ENCODE peak calls at places on chromosomes 1 and 21, in nine cellular contexts. N, Z, L, J, O, S, A, K and Q are unnamed samples.

GRCh38 chr1:160836561-160836960 is 26.1 kb downstream of the CD244 start:
- DNase-seq in N (no peak), Z (no peak), L (no peak), J (no peak), O (no peak), S (no peak), A (no peak), K (no peak), Q (no peak)

GRCh38 chr1:218558411-218558810 is 213.3 kb downstream of the TGFB2 start:
- DNase-seq in N (no peak), Z (no peak), L (no peak), J (no peak), O (no peak), S (peak; percentile 22), A (no peak), K (no peak), Q (no peak)

GRCh38 chr1:47178665-47179022 is 11.2 kb downstream of the PDZK1IP1 start:
- DNase-seq in N (no peak), Z (no peak), L (no peak), J (no peak), O (no peak), S (no peak), A (no peak), K (no peak), Q (no peak)

GRCh38 chr1:226610671-226611070 is 62.1 kb downstream of the STUM start:
- DNase-seq in N (no peak), Z (no peak), L (no peak), J (no peak), O (no peak), S (no peak), A (no peak), K (no peak), Q (no peak)

GRCh38 chr1:151508721-151509292 is 2.4 kb upstream of the CGN start:
- DNase-seq in N (no peak), Z (no peak), L (no peak), J (peak; percentile 14), O (no peak), S (no peak), A (no peak), K (no peak), Q (no peak)

GRCh38 chr21:45460611-45461368 is 55.8 kb downstream of the COL18A1 start:
- DNase-seq in N (no peak), Z (no peak), L (peak; percentile 86), J (no peak), O (no peak), S (peak; percentile 86), A (peak; percentile 55), K (no peak), Q (no peak)

GRCh38 chr21:43191521-43191920 is 22.7 kb downstream of the CRYAA start:
- DNase-seq in N (peak; percentile 0), Z (no peak), L (no peak), J (no peak), O (peak; percentile 29), S (no peak), A (no peak), K (no peak), Q (peak; percentile 6)

GRCh38 chr1:31434979-31435378 is 22.0 kb downstream of the SERINC2 start:
- DNase-seq in N (no peak), Z (no peak), L (no peak), J (no peak), O (peak; percentile 43), S (no peak), A (no peak), K (no peak), Q (no peak)

GRCh38 chr1:43584203-43584602 is 53.5 kb downstream of the PTPRF start:
- DNase-seq in N (no peak), Z (no peak), L (no peak), J (no peak), O (no peak), S (no peak), A (no peak), K (no peak), Q (no peak)

GRCh38 chr1:53547321-53547720 is 88.1 kb downstream of the DMRTB1 start:
- DNase-seq in N (peak; percentile 1), Z (no peak), L (no peak), J (no peak), O (no peak), S (no peak), A (no peak), K (no peak), Q (peak; percentile 2)

GRCh38 chr1:225977937-225978748 is 21.0 kb downstream of the SDE2 start:
- DNase-seq in N (no peak), Z (no peak), L (no peak), J (no peak), O (no peak), S (no peak), A (no peak), K (no peak), Q (no peak)

GRCh38 chr1:94068831-94069648 is 51.9 kb downstream of the ABCA4 start:
- DNase-seq in N (no peak), Z (no peak), L (no peak), J (peak; percentile 59), O (peak; percentile 67), S (peak; percentile 73), A (peak; percentile 87), K (no peak), Q (no peak)

GRCh38 chr1:34681481-34682451 is 73.1 kb upstream of the GJB5 start:
- DNase-seq in N (peak; percentile 26), Z (no peak), L (peak; percentile 31), J (peak; percentile 38), O (no peak), S (peak; percentile 54), A (peak; percentile 37), K (peak; percentile 85), Q (peak; percentile 61)

GRCh38 chr1:208300084-208300770 is 56.0 kb upstream of the PLXNA2 start:
- DNase-seq in N (no peak), Z (no peak), L (no peak), J (no peak), O (no peak), S (no peak), A (no peak), K (no peak), Q (no peak)

GRCh38 chr1:178864326-178864725 is 6.6 kb downstream of the ANGPTL1 start:
- DNase-seq in N (no peak), Z (no peak), L (no peak), J (no peak), O (no peak), S (no peak), A (no peak), K (no peak), Q (no peak)

GRCh38 chr1:202268032-202268431 is 73.7 kb downstream of the UBE2T start:
- DNase-seq in N (no peak), Z (no peak), L (no peak), J (no peak), O (peak; percentile 34), S (no peak), A (no peak), K (no peak), Q (peak; percentile 16)

GRCh38 chr1:83961571-83962295 is 37.2 kb downstream of the TTLL7 start:
- DNase-seq in N (no peak), Z (no peak), L (no peak), J (no peak), O (no peak), S (peak; percentile 25), A (no peak), K (no peak), Q (no peak)

GRCh38 chr1:152515454-152515823 is 1.2 kb downstream of the CRCT1 start:
- DNase-seq in N (no peak), Z (no peak), L (peak; percentile 29), J (no peak), O (no peak), S (no peak), A (no peak), K (peak; percentile 27), Q (no peak)

GRCh38 chr1:156465747-156466365 is 34.7 kb downstream of the MEF2D start:
- DNase-seq in N (no peak), Z (no peak), L (no peak), J (peak; percentile 18), O (no peak), S (peak; percentile 81), A (peak; percentile 17), K (peak; percentile 36), Q (peak; percentile 76)

GRCh38 chr1:12618661-12619395 is 818 bp upstream of the DHRS3 start:
- DNase-seq in N (peak; percentile 68), Z (peak; percentile 74), L (peak; percentile 92), J (peak; percentile 66), O (peak; percentile 84), S (peak; percentile 87), A (peak; percentile 97), K (peak; percentile 78), Q (peak; percentile 44)

GRCh38 chr1:12617901-12618660 is at the start of gene DHRS3:
- DNase-seq in N (peak; percentile 64), Z (peak; percentile 76), L (peak; percentile 86), J (peak; percentile 55), O (peak; percentile 61), S (peak; percentile 72), A (peak; percentile 83), K (no peak), Q (peak; percentile 65)

GRCh38 chr1:12620142-12620865 is 2.3 kb upstream of the DHRS3 start:
- DNase-seq in N (peak; percentile 15), Z (no peak), L (peak; percentile 77), J (no peak), O (no peak), S (no peak), A (no peak), K (no peak), Q (no peak)

GRCh38 chr1:12620931-12621330 is 2.9 kb upstream of the DHRS3 start:
- DNase-seq in N (no peak), Z (no peak), L (no peak), J (no peak), O (no peak), S (no peak), A (no peak), K (no peak), Q (no peak)

GRCh38 chr1:12619396-12620141 is 1.6 kb upstream of the DHRS3 start:
- DNase-seq in N (peak; percentile 79), Z (peak; percentile 82), L (peak; percentile 90), J (peak; percentile 85), O (peak; percentile 84), S (peak; percentile 91), A (peak; percentile 70), K (peak; percentile 68), Q (peak; percentile 79)
- H3K4me3 ChIP-seq in N (peak overlapping the region; percentile 90), Z (peak overlapping the region; percentile 89), L (peak overlapping the region; percentile 88), J (peak overlapping the region; percentile 46), O (no peak overlapping the region), S (peak overlapping the region; percentile 4), A (peak overlapping the region; percentile 97), K (peak overlapping the region; percentile 76), Q (peak overlapping the region; percentile 56)

GRCh38 chr1:61743716-61744620 is 1.7 kb downstream of the PATJ start:
- DNase-seq in N (no peak), Z (no peak), L (no peak), J (no peak), O (no peak), S (no peak), A (no peak), K (no peak), Q (no peak)
- H3K4me3 ChIP-seq in N (no peak overlapping the region), Z (peak overlapping the region; percentile 77), L (no peak overlapping the region), J (peak overlapping the region; percentile 91), O (no peak overlapping the region), S (no peak overlapping the region), A (no peak overlapping the region), K (no peak overlapping the region), Q (no peak overlapping the region)

GRCh38 chr1:181318022-181318857 is 165.1 kb upstream of the CACNA1E start:
- DNase-seq in N (no peak), Z (no peak), L (no peak), J (no peak), O (no peak), S (no peak), A (no peak), K (no peak), Q (peak; percentile 7)
- H3K4me3 ChIP-seq in N (peak overlapping the region; percentile 46), Z (no peak overlapping the region), L (no peak overlapping the region), J (no peak overlapping the region), O (no peak overlapping the region), S (no peak overlapping the region), A (no peak overlapping the region), K (peak overlapping the region; percentile 55), Q (peak overlapping the region; percentile 18)

GRCh38 chr1:19665044-19665455 is 375 bp downstream of the HTR6 start:
- DNase-seq in N (no peak), Z (no peak), L (no peak), J (no peak), O (no peak), S (no peak), A (no peak), K (no peak), Q (no peak)
- H3K4me3 ChIP-seq in N (peak overlapping the region; percentile 23), Z (no peak overlapping the region), L (no peak overlapping the region), J (peak overlapping the region; percentile 49), O (no peak overlapping the region), S (no peak overlapping the region), A (peak overlapping the region; percentile 69), K (peak overlapping the region; percentile 61), Q (peak overlapping the region; percentile 24)